ENCODE peak calls at places on chromosomes 7 and 10, in six cellular contexts. L is lower leg skin, E is heart left ventricle, K is A549, F is IMR-90, W is prostate gland. D is an unnamed sample.
A peak's percentile ranks its signal among the peaks of the same experiment; 100 is the strongest.

GRCh38 chr10:19168584-19168983 is 120.0 kb downstream of the MALRD1 start:
- DNase-seq in L (no peak), E (no peak), F (no peak), K (no peak), W (no peak), D (no peak)

GRCh38 chr10:124647421-124648130 is 96.6 kb downstream of the FAM53B start:
- DNase-seq in L (peak; percentile 73), E (peak; percentile 84), W (no peak), F (peak; percentile 20), K (peak; percentile 22), D (peak; percentile 35)

GRCh38 chr10:49538381-49539319 is at the start of gene ERCC6:
- DNase-seq in W (peak; percentile 97), F (peak; percentile 98), L (peak; percentile 98), K (peak; percentile 99), E (peak; percentile 99), D (peak; percentile 99)

GRCh38 chr10:95688648-95689047 is 5.1 kb downstream of the TCTN3 start:
- DNase-seq in K (no peak), L (no peak), W (no peak), F (no peak), E (no peak), D (no peak)

GRCh38 chr7:74544706-74545469 is 91.2 kb downstream of the GTF2IRD1 start:
- DNase-seq in E (no peak), F (peak; percentile 64), K (peak; percentile 42), W (peak; percentile 22), L (no peak), D (peak; percentile 9)

GRCh38 chr7:27918503-27918902 is 178.5 kb downstream of the TAX1BP1 start:
- DNase-seq in K (no peak), L (no peak), E (no peak), F (no peak), W (no peak), D (no peak)

GRCh38 chr10:803041-803741 is 113.7 kb upstream of the DIP2C start:
- DNase-seq in K (no peak), E (no peak), F (no peak), L (no peak), W (no peak), D (no peak)

GRCh38 chr7:49398236-49398635 is 375.2 kb upstream of the VWC2 start:
- DNase-seq in K (no peak), W (no peak), E (peak; percentile 36), L (no peak), F (no peak), D (no peak)

GRCh38 chr10:131092416-131092815 is 219.1 kb downstream of the TCERG1L start:
- DNase-seq in F (no peak), W (no peak), K (no peak), L (no peak), E (no peak), D (no peak)

GRCh38 chr7:44802418-44803025 is 6.0 kb downstream of the PPIA start:
- DNase-seq in W (no peak), F (no peak), E (no peak), K (no peak), L (no peak), D (no peak)
- TF ChIP-seq POLR2A in W (no peak), F (no peak), E (no peak), K (no peak), L (no peak), D (no peak)

GRCh38 chr7:122989041-122989440 is 6.5 kb downstream of the TAS2R16 start:
- DNase-seq in L (no peak), K (no peak), F (no peak), W (no peak), E (no peak), D (no peak)
- H3K4me3 ChIP-seq in L (no peak overlapping the region), K (no peak overlapping the region), F (no peak overlapping the region), W (no peak overlapping the region), E (no peak overlapping the region), D (no peak overlapping the region)

GRCh38 chr10:70864940-70865339 is 23.4 kb downstream of the PCBD1 start:
- DNase-seq in F (no peak), K (no peak), W (no peak), L (no peak), E (no peak), D (no peak)

GRCh38 chr10:70866424-70866823 is 21.9 kb downstream of the PCBD1 start:
- DNase-seq in L (peak; percentile 36), F (no peak), K (no peak), E (peak; percentile 41), W (no peak), D (no peak)

GRCh38 chr10:70858759-70859158 is 29.6 kb downstream of the PCBD1 start:
- DNase-seq in L (no peak), E (no peak), W (no peak), F (no peak), K (no peak), D (no peak)

DNA sequence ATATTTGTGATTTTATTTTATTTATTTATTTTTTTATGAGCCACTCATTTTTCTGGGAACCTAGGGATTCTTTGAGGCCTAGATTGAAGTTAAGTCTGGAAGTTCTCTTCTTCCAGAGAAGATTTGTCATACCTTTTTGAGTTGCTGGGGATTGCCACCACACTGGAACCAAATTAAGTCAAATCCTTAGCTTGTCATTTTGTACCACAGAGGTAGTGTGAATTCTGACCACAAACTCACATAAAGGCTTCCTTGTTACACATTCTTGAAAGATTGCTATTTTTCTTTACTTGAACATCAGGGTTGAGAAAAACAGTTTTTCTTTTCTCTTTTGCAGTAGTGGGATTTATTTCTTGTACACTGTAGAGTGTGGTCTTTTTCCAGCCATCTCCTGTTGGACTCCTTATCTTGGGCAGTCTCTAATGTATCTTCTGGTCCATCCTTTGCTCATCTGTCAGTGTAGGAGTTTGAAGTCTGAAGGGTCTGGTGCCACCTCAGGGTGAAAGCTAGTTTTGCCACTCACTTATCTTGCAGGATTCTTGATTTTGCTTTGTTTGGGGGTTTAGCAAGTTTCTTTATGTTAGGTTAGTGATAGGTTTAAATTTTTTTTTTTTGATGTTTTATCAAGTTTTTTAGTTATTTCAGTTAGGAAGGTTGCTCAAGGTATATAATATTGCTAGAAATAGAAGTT is 24.8 kb downstream of the PCBD1 start:
- DNase-seq in F (no peak), L (no peak), W (no peak), K (no peak), E (no peak), D (no peak)
- TF ChIP-seq CTCF in F (no peak), L (no peak), W (no peak), K (no peak), E (no peak), D (no peak)

GRCh38 chr7:127651556-127652332 is at the start of gene SND1:
- DNase-seq in L (peak; percentile 99), F (peak; percentile 99), K (peak; percentile 99), W (peak; percentile 99), E (peak; percentile 100), D (peak; percentile 100)
- TF ChIP-seq POLR2A in L (peak; percentile 13), F (peak; percentile 90), K (peak; percentile 97), W (peak; percentile 79), E (no peak), D (peak; percentile 48)

DNA sequence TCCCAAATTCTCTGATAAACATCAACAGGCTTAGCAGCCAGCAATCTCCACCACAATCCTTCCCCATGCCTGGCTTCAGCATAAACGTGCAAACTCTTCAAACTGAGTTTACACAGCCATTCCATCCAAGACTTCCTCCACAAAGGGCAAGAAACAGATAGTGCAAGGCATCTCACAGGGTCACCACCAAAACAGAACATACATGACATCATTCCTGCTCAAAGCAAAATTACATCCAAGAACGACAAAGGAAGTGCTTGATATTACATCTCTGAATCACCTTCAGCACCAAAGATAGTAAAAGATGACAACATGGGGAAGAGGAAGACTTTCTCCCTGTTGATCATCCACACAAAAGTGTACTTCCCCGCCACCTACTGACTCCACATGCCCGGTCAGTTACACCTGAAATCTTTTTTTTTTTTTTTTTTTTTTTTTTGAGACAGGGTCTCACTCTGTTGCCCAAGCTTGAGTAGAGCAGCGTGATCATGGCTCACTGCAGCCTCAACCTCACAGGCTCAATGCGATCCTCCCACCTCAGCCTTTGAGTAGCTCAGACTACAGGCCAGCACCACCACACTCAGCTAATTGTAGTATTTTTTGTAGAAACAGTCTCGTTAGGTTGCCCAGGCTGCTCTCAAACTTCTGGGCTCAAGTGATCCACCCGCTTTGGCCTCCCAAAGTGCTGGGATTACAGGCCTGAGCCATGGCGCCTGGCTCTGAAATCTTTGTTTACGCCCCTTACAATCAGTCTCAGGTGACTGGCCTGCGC is 127.5 kb downstream of the PARD3 start:
- DNase-seq in L (no peak), K (no peak), E (no peak), W (no peak), F (peak; percentile 69), D (peak; percentile 12)
- H3K4me3 ChIP-seq in L (no peak overlapping the region), K (no peak overlapping the region), E (no peak overlapping the region), W (no peak overlapping the region), F (no peak overlapping the region), D (no peak overlapping the region)

GRCh38 chr7:14924398-14924797 is 21.8 kb upstream of the DGKB start:
- DNase-seq in E (no peak), F (no peak), L (no peak), K (no peak), W (no peak), D (no peak)
- TF ChIP-seq CTCF in E (no peak), F (no peak), L (no peak), K (no peak), W (no peak), D (no peak)

D was measured in thyroid gland.